ENCODE peak calls at places on chromosomes 7 and 10, in five cellular contexts. X is H9, W is mesenchymal stem cell, C is trophoblast cell, D is H1. F is an unnamed sample.

GRCh38 chr10:133418289-133418993 is 6.0 kb downstream of the SPRN start:
- DNase-seq in C (no peak), X (no peak), D (no peak), W (no peak), F (no peak)

GRCh38 chr7:140435252-140435895 is 31.5 kb downstream of the RAB19 start:
- DNase-seq in D (peak), X (peak), W (no peak), C (no peak), F (no peak)

GRCh38 chr7:51269911-51270310 is 46.7 kb downstream of the COBL start:
- DNase-seq in C (no peak), D (no peak), W (no peak), X (no peak), F (no peak)

GRCh38 chr10:3825862-3826351 is 40.9 kb upstream of the KLF6 start:
- DNase-seq in D (no peak), C (peak), W (no peak), X (no peak), F (no peak)

GRCh38 chr10:78614267-78614666 is 454.5 kb upstream of the ZMIZ1 start:
- DNase-seq in D (no peak), W (no peak), X (no peak), C (no peak), F (no peak)

GRCh38 chr10:43136995-43137700 is 1.1 kb upstream of the CSGALNACT2 start:
- DNase-seq in D (no peak), C (no peak), W (no peak), X (no peak), F (no peak)

GRCh38 chr7:51607447-51607846 is 290.8 kb upstream of the COBL start:
- DNase-seq in X (no peak), W (no peak), D (no peak), C (no peak), F (no peak)

GRCh38 chr10:47322300-47323061 is at the start of gene GDF2:
- DNase-seq in X (no peak), C (no peak), W (no peak), D (no peak), F (no peak)

GRCh38 chr10:110512461-110513187 is 14.9 kb downstream of the DUSP5 start:
- DNase-seq in C (no peak), X (no peak), D (no peak), W (peak), F (no peak)

GRCh38 chr10:116877391-116877790 is 28.1 kb downstream of the ENO4 start:
- DNase-seq in X (no peak), C (no peak), W (no peak), D (no peak), F (no peak)

GRCh38 chr7:73423519-73424485 is 9.8 kb upstream of the FZD9 start:
- DNase-seq in X (peak), W (peak), C (no peak), D (peak), F (peak)

GRCh38 chr7:2709553-2710165 is 21.7 kb downstream of the AMZ1 start:
- DNase-seq in C (peak), D (peak), X (peak), W (no peak), F (peak)

GRCh38 chr7:155258233-155258575 is 39.5 kb upstream of the INSIG1 start:
- DNase-seq in C (peak), X (no peak), D (no peak), W (peak), F (no peak)

GRCh38 chr7:6286486-6286885 is 14.1 kb upstream of the CYTH3 start:
- DNase-seq in X (no peak), C (no peak), W (no peak), D (no peak), F (no peak)

GRCh38 chr7:129341212-129341611 is 93.0 kb upstream of the STRIP2 start:
- DNase-seq in D (no peak), C (no peak), X (no peak), W (no peak), F (no peak)

GRCh38 chr10:127407551-127407950 is 141.6 kb upstream of the NPS start:
- DNase-seq in C (no peak), D (no peak), W (no peak), X (no peak), F (no peak)

GRCh38 chr10:15141136-15142067 is 27.1 kb downstream of the NMT2 start:
- DNase-seq in W (no peak), X (no peak), D (no peak), C (no peak), F (no peak)

GRCh38 chr10:7406712-7407333 is 4.0 kb downstream of the SFMBT2 start:
- DNase-seq in W (peak), D (no peak), X (no peak), C (no peak), F (no peak)

GRCh38 chr7:156167987-156168386 is 355.7 kb upstream of the SHH start:
- DNase-seq in X (no peak), W (no peak), C (no peak), D (no peak), F (no peak)

GRCh38 chr10:72068901-72069446 is 19.4 kb downstream of the SPOCK2 start:
- DNase-seq in W (no peak), D (no peak), C (no peak), X (no peak), F (no peak)

GRCh38 chr10:18659784-18660561 is 742 bp downstream of the ARL5B start:
- DNase-seq in D (no peak), C (peak), X (peak), W (peak), F (no peak)

GRCh38 chr10:14834588-14834987 is 3.2 kb downstream of the CDNF start:
- DNase-seq in X (no peak), D (no peak), W (no peak), C (no peak), F (no peak)

GRCh38 chr7:22808140-22808539 is 14.5 kb downstream of the TOMM7 start:
- DNase-seq in W (no peak), X (no peak), C (no peak), D (no peak), F (no peak)

GRCh38 chr10:112953075-112953501 is 3.0 kb downstream of the TCF7L2 start:
- DNase-seq in X (no peak), D (no peak), W (peak), C (no peak), F (no peak)

GRCh38 chr7:1884583-1885350 is 214.7 kb downstream of the ELFN1 start:
- DNase-seq in X (no peak), C (no peak), W (no peak), D (no peak), F (no peak)

GRCh38 chr7:17706734-17707133 is 233.6 kb downstream of the SNX13 start:
- DNase-seq in D (peak), W (peak), X (peak), C (peak), F (peak)

GRCh38 chr7:132125096-132125495 is 451.2 kb downstream of the PLXNA4 start:
- DNase-seq in X (no peak), W (no peak), D (no peak), C (no peak), F (no peak)

GRCh38 chr7:90520484-90520883 is 51.0 kb downstream of the PTTG1IP2 start:
- DNase-seq in C (no peak), W (peak), D (no peak), X (no peak), F (no peak)

GRCh38 chr7:111159426-111159825 is 68.5 kb downstream of the LRRN3 start:
- DNase-seq in W (no peak), C (no peak), X (no peak), D (no peak), F (no peak)

GRCh38 chr10:119315128-119316001 is 108.0 kb downstream of the GRK5 start:
- DNase-seq in D (no peak), X (peak), C (peak), W (peak), F (peak)

GRCh38 chr7:149285581-149285975 is 23.6 kb downstream of the ZNF783 start:
- DNase-seq in X (no peak), W (peak), D (no peak), C (no peak), F (no peak)

GRCh38 chr7:29891766-29892165 is 85.5 kb downstream of the WIPF3 start:
- DNase-seq in W (no peak), D (no peak), X (no peak), C (no peak), F (no peak)

GRCh38 chr10:69412232-69412631 is 4.5 kb downstream of the TACR2 start:
- DNase-seq in D (no peak), C (no peak), W (no peak), X (no peak), F (no peak)

GRCh38 chr10:93742633-93743349 is 14.9 kb upstream of the LGI1 start:
- DNase-seq in D (no peak), W (no peak), C (peak), X (no peak), F (no peak)

GRCh38 chr7:148912758-148913541 is 28.9 kb upstream of the EZH2 start:
- DNase-seq in W (no peak), D (no peak), C (no peak), X (no peak), F (no peak)

GRCh38 chr10:122246830-122247520 is 24.1 kb upstream of the BTBD16 start:
- DNase-seq in D (no peak), W (no peak), C (no peak), X (no peak), F (no peak)
- H2BK12ac ChIP-seq in D (no peak), W (no peak), C (no peak), X (no peak), F (no peak)

DNA sequence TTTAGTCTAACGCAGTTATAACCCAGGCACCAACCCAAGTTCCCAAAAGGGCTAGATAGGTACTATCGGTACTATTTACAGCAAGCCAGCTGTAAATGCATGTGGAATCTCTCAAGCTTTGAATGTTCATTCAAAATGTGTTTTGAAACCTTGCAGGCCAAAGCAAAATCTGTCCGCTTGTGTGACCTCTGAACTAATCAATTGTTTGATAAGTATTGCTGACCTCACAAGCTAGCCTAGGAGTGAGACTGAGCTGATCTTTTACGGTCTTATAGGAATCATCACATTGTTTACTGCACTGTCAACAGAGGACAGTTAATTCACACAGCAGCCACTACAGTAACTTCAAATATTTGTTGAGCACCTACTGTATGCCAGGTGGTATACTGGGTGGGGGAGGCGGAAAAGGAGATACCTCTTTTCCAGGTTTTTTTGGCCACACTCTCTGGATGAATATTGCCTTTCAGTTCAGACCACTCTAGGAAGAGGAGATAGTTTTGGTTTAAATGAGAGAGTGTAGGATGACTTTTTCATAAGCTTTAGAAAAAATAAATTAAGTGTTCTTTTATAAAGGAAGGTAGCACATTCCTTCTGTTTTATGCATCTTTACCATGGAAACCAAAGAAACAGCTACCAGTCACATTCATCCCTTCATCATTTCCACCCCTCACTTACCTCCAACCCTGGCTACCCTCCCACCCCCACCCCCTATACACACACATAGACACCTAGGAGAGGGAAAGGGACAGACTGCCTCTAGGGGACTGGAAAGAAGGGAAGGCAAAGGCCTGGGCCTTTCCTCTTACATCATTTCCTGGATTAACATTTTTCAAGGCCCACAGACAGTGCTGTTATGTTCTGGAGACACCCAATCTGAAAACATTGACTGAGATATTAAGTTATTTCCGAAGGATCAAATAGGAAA is 2.4 kb downstream of the PAPSS2 start:
- DNase-seq in D (no peak), C (no peak), W (peak), X (no peak), F (no peak)
- H4K8ac ChIP-seq in D (no peak), C (no peak), W (peak), X (no peak), F (no peak)

DNA sequence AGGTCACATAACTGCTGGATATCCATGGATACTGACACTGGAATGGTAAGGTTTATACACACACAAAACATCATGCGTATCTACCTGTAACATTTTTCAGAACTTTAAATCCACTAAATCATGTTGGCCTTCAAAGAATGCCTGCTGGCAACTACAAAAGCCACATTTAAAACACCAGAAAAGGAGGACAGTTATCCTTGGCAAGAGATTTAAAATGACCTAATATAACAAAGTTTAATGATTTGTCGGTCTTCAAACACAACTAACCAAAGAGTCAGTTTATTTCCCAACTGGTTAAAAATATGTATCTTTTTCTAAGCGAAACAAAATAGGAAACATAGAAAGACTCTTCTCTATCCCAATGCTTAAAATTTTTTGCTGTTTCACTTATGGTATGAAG is 24.0 kb downstream of the WAPL start:
- DNase-seq in C (no peak), X (no peak), D (no peak), W (no peak), F (no peak)
- H3K27ac ChIP-seq in C (no peak), X (no peak), D (no peak), W (no peak), F (no peak)

DNA sequence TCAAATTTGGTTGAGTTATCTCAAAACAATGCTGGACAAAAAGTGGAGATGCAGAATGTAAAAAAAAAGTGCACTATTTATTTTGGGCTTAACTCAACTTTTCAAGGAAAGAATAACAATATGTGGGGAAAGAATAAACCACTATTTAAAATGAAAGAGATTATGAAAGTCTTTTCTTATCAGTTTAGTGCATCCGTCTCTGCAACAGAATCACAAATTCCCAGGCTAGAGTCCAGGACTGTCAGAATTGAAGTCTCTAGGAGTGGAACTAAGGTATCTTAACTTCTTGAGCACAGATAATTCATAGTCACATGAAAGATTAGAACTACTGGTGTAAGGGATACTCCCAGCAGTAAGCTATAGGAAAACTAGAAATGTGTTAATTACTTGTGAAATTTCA is 1200.3 kb upstream of the LRRN3 start:
- DNase-seq in X (no peak), W (no peak), D (no peak), C (no peak), F (no peak)
- H2BK12ac ChIP-seq in X (no peak), W (no peak), D (no peak), C (no peak), F (no peak)

DNA sequence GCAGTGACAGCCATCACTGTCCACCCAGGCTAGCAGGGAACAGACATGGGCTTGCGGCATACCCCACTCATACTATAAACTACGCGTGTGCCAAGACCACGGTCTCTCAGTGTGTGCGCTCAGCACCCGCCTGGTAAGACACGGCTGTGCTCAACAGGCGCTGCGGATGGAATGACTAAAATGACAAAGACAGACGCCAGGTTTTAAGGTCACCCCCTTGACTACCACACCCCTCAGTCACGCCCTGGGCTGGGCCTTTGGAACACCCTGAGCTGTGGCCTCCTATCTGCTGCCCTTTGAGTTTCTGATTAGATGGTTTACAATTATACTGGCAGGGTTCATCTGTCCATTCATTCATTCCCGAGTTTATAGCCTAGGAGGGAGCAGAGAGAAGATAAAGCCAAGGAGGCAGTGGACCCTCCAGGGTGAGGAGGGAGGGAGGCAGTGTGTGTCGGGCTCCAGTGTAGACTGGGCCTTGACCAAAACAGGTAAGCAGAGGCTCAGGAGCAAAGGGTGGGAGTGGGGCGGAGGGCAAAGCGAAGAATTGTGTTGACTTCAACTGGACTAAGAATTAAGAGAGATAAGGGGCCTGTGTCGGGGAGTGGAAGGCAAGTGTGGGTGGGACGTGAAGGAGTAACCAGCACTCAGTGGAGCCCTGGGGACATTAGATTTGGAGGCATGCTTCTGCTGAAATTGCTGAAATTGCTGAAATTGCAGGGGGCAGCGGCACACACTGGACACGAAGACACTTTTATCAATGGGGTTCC is 35.0 kb downstream of the TNS3 start:
- DNase-seq in C (no peak), W (no peak), D (no peak), X (no peak), F (no peak)
- H4K8ac ChIP-seq in C (no peak), W (no peak), D (no peak), X (no peak), F (no peak)

DNA sequence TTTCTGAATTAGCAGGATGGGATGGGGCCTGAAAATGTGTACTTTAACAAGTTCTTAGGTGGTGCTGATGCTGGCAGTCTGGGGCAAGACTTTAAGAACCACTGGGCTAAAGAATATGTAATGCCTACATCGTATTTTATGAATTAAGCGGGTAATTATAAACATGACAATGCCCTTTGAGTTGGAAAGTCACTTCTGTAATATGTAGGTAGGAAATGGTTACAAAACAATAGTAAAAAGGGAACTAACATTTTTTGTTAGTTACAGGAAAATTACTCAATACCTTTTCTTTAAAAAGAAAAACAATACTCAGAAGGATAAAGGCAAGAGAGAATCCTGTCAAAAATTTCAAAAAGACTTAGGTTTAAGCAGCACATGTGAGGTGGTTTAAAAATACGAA is 48.3 kb upstream of the STEAP4 start:
- DNase-seq in C (no peak), W (no peak), X (no peak), D (no peak), F (no peak)
- H3K27ac ChIP-seq in C (no peak), W (no peak), X (no peak), D (no peak), F (no peak)

DNA sequence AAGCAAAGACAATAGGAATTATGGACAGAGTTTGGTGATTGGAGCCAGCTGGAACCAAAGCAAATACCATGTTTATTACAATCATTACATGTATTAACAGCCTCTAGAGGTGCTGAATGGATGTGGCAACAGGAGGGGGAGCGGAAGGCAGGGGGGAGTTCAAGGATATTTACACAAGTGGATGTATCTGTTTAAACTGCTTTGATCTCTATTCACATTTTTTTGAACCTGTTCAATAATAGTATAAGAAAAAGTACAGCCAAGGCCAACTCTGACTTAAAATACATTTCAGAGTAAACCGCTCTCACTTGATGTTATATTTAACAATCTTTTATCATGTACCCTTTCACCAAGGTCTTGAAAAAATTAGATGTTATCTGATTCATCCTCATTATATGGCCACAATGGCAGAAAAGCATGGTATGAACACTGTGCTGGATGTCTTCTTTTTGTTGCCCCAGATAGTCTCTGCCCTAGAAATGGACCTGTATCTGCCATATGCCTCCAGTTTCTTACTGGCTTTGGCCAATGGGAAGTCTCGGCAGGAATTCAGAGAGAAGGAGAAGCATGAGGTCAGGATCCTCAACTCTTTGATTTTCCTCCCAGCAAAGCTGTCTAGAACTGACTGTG is 88.2 kb upstream of the FAM133B start:
- DNase-seq in D (no peak), X (no peak), C (no peak), W (no peak), F (no peak)
- H2BK12ac ChIP-seq in D (no peak), X (no peak), C (no peak), W (no peak), F (no peak)

DNA sequence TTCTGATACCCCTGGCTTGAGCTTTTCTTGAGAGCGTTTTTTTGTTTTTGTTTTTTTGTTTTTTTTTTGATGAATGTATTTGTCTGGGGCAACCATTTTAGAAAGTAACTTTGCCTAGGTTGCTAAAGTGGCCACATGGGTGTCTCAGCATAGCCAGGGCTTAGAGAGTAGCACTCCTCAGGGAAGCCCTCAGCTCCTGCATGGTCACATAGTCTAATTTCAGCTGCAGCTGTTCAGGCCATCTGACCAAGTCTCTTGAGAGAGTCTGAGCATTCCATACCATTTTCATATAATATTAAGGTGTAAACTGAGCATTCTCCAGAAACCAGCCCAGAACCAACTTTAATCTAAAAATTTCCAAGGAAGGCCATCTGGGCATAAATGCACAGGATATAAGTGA is 186.4 kb downstream of the NPSR1 start:
- DNase-seq in X (no peak), W (no peak), C (no peak), D (no peak), F (no peak)
- H4K8ac ChIP-seq in X (no peak), W (no peak), C (no peak), D (no peak), F (no peak)